ENCODE peak calls at places on chromosomes 12 and 14, in seven cellular contexts. S, U, B, Y, F, O and E are unnamed samples.

GRCh38 chr14:94738097-94738496 is 31.8 kb downstream of the GSC start:
- DNase-seq in Y (no peak), B (no peak), U (no peak), O (no peak), F (no peak), S (no peak), E (no peak)

GRCh38 chr12:26195641-26196423 is 459 bp downstream of the SSPN start:
- DNase-seq in F (peak), S (peak), Y (peak), U (peak), O (peak), B (peak), E (no peak)

GRCh38 chr14:35808076-35808657 is 928 bp downstream of the RALGAPA1 start:
- DNase-seq in B (no peak), Y (no peak), O (peak), U (no peak), S (peak), F (peak), E (peak)

GRCh38 chr14:40452674-40453073 is 1020.4 kb upstream of the FBXO33 start:
- DNase-seq in B (no peak), O (no peak), F (no peak), S (no peak), Y (no peak), U (no peak), E (no peak)

GRCh38 chr14:74618078-74618952 is 6.3 kb upstream of the LTBP2 start:
- DNase-seq in Y (no peak), F (peak), S (peak), U (no peak), O (peak), B (no peak), E (peak)

GRCh38 chr12:6697584-6698351 is 2.8 kb downstream of the PIANP start:
- DNase-seq in Y (peak), B (peak), F (peak), S (peak), O (peak), U (no peak), E (peak)

GRCh38 chr12:116246490-116247179 is 30.9 kb downstream of the MED13L start:
- DNase-seq in B (no peak), U (no peak), Y (no peak), O (no peak), F (no peak), S (no peak), E (no peak)

GRCh38 chr12:76310110-76310509 is 38.1 kb downstream of the BBS10 start:
- DNase-seq in Y (no peak), O (peak), B (no peak), S (no peak), U (no peak), F (peak), E (peak)

GRCh38 chr12:88951860-88952483 is 371.7 kb upstream of the KITLG start:
- DNase-seq in O (no peak), U (no peak), S (no peak), F (no peak), Y (no peak), B (no peak), E (no peak)

GRCh38 chr14:22962061-22962676 is 5.3 kb upstream of the HAUS4 start:
- DNase-seq in B (no peak), F (no peak), U (no peak), Y (no peak), O (no peak), S (no peak), E (no peak)

GRCh38 chr14:55867726-55868125 is 250.5 kb upstream of the PELI2 start:
- DNase-seq in O (peak), B (no peak), Y (no peak), U (no peak), S (no peak), F (peak), E (no peak)

GRCh38 chr14:55869397-55870049 is 248.7 kb upstream of the PELI2 start:
- DNase-seq in S (no peak), O (peak), U (no peak), F (no peak), Y (no peak), B (no peak), E (peak)

GRCh38 chr14:55864890-55865655 is 253.1 kb upstream of the PELI2 start:
- DNase-seq in U (no peak), S (peak), O (no peak), F (no peak), B (peak), Y (no peak), E (peak)
- TF ChIP-seq CTCF in U (no peak), S (peak), O (peak), F (peak), B (peak), Y (no peak), E (no peak)

GRCh38 chr14:91140672-91141071 is 26.8 kb downstream of the DGLUCY start:
- DNase-seq in F (peak), S (peak), O (peak), B (peak), U (no peak), Y (no peak), E (peak)
- TF ChIP-seq CTCF in F (peak), S (peak), O (peak), B (no peak), U (no peak), Y (peak), E (peak)

DNA sequence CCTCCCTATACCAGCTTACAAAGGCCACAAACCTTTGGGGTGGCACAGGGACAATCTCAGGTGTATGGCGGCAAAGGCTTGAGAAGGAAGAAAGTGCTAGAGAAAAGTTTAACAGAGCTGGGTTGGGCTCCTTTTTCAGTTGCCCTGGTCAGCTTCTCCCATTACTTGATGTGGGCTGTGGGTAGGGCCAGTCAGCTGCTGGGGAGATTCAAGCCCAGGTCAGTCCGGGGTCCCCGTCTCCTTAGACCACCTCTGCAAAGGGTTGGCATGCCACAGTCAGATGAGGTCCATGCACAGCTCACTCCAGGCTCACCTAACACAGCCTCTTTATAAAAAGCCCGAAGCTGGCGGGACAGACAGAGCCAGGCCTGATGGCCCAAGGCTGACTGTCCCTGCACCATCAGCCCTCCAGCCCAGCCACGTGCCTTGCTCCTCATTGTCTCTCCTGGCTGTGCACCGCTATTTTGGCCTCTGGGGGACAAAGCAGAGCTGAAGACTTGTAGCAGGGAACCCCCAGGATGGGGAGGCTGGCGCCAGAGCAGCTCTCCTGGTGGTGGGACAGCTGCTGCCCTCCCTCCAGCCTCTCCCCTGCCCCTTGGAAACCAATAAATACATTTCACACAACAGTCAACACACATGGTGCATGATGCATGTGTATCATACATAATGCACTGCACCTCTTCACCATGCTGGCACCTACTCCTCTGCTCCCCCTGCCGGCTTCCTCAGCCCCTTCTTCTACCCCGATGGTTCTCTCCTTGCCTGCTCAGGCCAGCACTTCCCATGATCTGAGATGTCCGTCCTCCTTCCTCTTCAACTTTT is 61.7 kb upstream of the DDX11 start:
- DNase-seq in S (no peak), U (peak), Y (no peak), F (no peak), O (no peak), B (no peak), E (no peak)
- TF ChIP-seq CTCF in S (peak), U (no peak), Y (no peak), F (peak), O (no peak), B (no peak), E (no peak)

DNA sequence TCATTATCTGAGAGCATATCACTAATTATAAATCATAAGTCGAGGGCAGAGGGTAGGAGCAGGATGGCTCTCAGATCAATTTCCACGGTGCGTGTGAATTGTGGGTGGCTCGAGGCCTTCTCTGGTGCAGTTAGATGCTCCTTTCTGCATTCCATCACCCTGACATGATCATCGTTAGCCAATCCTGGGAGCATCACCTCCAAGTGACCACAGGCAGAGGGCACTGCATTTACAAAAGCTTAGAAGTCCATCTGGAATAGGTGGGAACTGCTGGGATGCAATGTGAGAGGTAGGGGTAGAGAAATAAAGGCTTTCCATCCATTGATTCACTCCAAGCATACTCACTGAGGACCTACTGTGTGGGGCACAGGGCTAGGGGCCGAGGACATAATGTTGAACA is 538.2 kb upstream of the TBX3 start:
- DNase-seq in O (no peak), Y (no peak), F (no peak), S (no peak), B (no peak), U (no peak), E (no peak)
- TF ChIP-seq CTCF in O (no peak), Y (no peak), F (no peak), S (no peak), B (no peak), U (no peak), E (no peak)

DNA sequence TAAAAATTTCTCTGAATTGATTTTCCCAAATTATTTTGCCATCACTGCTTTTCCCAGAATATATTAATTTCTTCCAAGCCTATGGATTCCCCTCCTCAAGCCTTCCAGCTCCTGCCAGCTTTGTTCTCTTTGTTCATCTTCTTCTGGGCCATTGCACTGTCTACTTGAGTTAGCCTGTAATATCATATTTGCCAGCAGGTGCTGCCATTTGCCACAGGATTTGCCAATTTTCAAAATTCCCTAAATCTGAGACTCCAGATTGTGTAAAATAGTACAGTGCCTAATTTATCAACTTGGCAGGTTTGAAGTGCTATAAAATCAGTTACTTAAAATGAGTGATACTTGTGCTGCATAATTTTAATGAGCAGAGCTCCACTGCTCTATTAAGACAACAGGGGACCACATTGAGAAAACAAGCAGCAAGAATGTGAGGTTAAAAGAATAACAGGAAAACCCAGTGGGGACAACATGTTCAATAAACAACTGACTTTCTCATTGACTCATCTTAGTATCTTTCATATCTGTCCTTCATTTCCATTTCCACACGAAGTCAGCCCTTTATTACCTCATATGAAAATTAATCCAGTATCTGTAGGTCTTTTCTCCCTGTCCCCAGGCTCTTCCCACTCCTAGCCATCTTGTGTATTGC is 84.6 kb upstream of the CCDC196 start:
- DNase-seq in U (no peak), B (no peak), O (peak), F (peak), Y (peak), S (peak), E (peak)
- TF ChIP-seq CTCF in U (no peak), B (peak), O (peak), F (peak), Y (peak), S (peak), E (peak)

DNA sequence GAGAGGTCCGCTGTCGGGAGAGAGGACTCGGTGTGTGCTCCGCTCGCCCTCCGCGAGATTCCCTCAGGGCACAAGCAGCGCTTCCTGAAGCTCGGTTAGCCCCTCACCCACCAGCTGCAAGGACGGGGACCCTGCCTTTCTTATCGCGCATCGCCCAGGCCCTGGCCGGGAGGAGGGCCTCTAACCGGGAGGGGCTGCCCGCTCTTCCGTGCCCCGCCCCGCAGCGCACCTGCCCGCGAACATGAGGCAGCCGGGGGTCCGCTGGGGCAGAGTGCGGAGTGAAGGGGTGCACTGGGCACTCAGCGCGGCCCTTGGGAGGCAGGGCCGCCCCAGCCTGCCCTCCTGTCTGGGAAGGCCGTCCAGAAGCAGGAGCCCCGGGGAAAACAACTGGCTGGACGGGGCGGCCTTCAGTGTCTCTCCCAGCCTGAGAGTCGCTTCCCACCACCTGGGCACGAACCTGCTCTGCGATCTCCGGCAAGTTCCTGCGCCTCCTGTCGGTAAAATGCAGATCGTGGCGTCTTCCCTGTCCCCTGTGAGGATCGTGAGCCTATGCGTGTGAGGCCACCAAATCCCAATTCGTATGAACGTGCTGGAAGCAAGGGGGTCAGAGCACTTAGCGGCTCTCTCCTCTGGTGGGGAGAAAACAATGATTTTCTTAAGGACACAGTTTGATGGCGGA is 28.0 kb upstream of the ADIPOR2 start:
- DNase-seq in B (peak), S (peak), Y (no peak), F (peak), U (peak), O (peak), E (no peak)
- TF ChIP-seq CTCF in B (peak), S (peak), Y (no peak), F (peak), U (no peak), O (peak), E (no peak)

GRCh38 chr14:79500489-79500888 is 710.8 kb downstream of the DIO2 start:
- DNase-seq in F (no peak), S (no peak), Y (no peak), B (no peak), O (no peak), U (no peak), E (no peak)

GRCh38 chr14:79491161-79491560 is 720.1 kb downstream of the DIO2 start:
- DNase-seq in B (no peak), S (no peak), F (no peak), O (no peak), Y (no peak), U (no peak), E (no peak)

GRCh38 chr14:79502101-79502750 is 709.1 kb downstream of the DIO2 start:
- DNase-seq in B (no peak), Y (no peak), O (no peak), S (no peak), F (no peak), U (no peak), E (no peak)

GRCh38 chr14:79493081-79493652 is 718.1 kb downstream of the DIO2 start:
- DNase-seq in S (no peak), B (no peak), F (no peak), Y (no peak), O (no peak), U (no peak), E (no peak)

DNA sequence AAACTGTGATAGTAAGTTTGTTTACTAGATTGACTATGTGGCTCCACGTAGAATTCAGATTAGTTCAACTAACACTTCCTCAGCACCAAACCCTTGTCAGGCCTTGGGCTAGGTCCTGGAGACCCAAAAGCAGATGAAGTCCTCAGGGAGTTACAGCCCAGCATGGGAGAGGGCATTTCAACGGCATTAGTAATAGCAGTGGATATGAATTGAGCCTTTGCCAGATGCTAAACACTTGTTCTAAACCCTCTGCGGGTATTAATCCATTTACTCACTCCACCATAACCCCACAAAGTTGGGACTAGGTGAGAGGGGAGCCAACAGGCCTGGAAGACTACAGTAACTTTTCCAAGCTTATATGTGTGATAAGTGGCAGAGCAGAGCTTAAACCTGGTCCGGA is 714.6 kb downstream of the DIO2 start:
- DNase-seq in S (no peak), U (no peak), O (no peak), B (no peak), F (peak), Y (no peak), E (no peak)
- TF ChIP-seq CTCF in S (no peak), U (no peak), O (no peak), B (no peak), F (no peak), Y (no peak), E (no peak)